ENCODE peak calls at places on chromosomes 5 and 9, in six cellular contexts. R is lung microvascular endothelial cell; H is type B pancreatic cell; C is fibroblast of pulmonary artery; P is stimulated activated CD8-positive, alpha-beta memory T cell treated with anti-CD3 and anti-CD28 coated beads, Interleukin-2, amount 100 ng/mL, for 1 hour; U is activated CD8-positive, alpha-beta memory T cell treated with anti-CD3 and anti-CD28 coated beads, Interleukin-2, amount 50 U/mL, for 48 hours. D is an unnamed sample.

GRCh38 chr9:129285979-129286772 is 108.1 kb upstream of the IER5L start:
- DNase-seq in R (no peak), H (peak), C (no peak), P (no peak), U (peak), D (no peak)

GRCh38 chr5:144951001-144951400 is 780.3 kb downstream of the KCTD16 start:
- DNase-seq in R (no peak), H (no peak), C (no peak), P (no peak), U (no peak), D (no peak)

GRCh38 chr9:22446589-22446949 is at the start of gene DMRTA1:
- DNase-seq in R (peak), H (peak), C (peak), P (no peak), U (peak), D (no peak)

GRCh38 chr5:169626779-169627178 is 10.3 kb upstream of the DOCK2 start:
- DNase-seq in R (peak), H (no peak), C (peak), P (no peak), U (no peak), D (no peak)

GRCh38 chr5:59768204-59769040 is 125.1 kb downstream of the PDE4D start:
- DNase-seq in R (peak), H (peak), C (peak), P (no peak), U (peak), D (no peak)

GRCh38 chr5:139543423-139543991 is 17.6 kb upstream of the UBE2D2 start:
- DNase-seq in R (peak), H (no peak), C (peak), P (peak), U (peak), D (no peak)

GRCh38 chr9:134534661-134535080 is 106.9 kb upstream of the COL5A1 start:
- DNase-seq in R (no peak), H (no peak), C (no peak), P (no peak), U (no peak), D (no peak)

GRCh38 chr5:158484968-158485367 is 614.7 kb downstream of the EBF1 start:
- DNase-seq in R (no peak), H (no peak), C (no peak), P (no peak), U (no peak), D (no peak)

GRCh38 chr5:136141561-136141960 is 8.9 kb downstream of the SMAD5 start:
- DNase-seq in R (no peak), H (no peak), C (no peak), P (no peak), U (no peak), D (no peak)

GRCh38 chr9:77040340-77040739 is 20.9 kb downstream of the FOXB2 start:
- DNase-seq in R (no peak), H (no peak), C (no peak), P (no peak), U (no peak), D (no peak)

GRCh38 chr5:5939724-5940370 is 438.5 kb downstream of the MED10 start:
- DNase-seq in R (no peak), H (no peak), C (no peak), P (no peak), U (no peak), D (no peak)